ENCODE peak calls at places on chromosomes 11 and 22, in ten cellular contexts. One of them, this sample, is unnamed.

GRCh38 chr11:71452354-71453020 is 516 bp upstream of the NADSYN1 start:
- DNase-seq in cardiac muscle cell: peak
- DNase-seq in RWPE2: peak
- DNase-seq in testis: peak
- DNase-seq in GM12865: peak
- DNase-seq in heart right ventricle: peak
- DNase-seq in PC-3: peak
- DNase-seq in choroid plexus epithelial cell: peak
- DNase-seq in cardiac fibroblast: peak
- DNase-seq in suprapubic skin: peak
- DNase-seq in this sample: peak

GRCh38 chr11:114098927-114099326 is 39.4 kb downstream of the ZBTB16 start:
- DNase-seq in suprapubic skin: no peak
- DNase-seq in testis: no peak
- DNase-seq in cardiac fibroblast: no peak
- DNase-seq in choroid plexus epithelial cell: peak
- DNase-seq in RWPE2: no peak
- DNase-seq in cardiac muscle cell: no peak
- DNase-seq in GM12865: no peak
- DNase-seq in heart right ventricle: no peak
- DNase-seq in PC-3: no peak
- DNase-seq in this sample: no peak

GRCh38 chr11:45362636-45363035 is 76.5 kb upstream of the SYT13 start:
- DNase-seq in suprapubic skin: no peak
- DNase-seq in cardiac muscle cell: no peak
- DNase-seq in PC-3: no peak
- DNase-seq in GM12865: no peak
- DNase-seq in heart right ventricle: no peak
- DNase-seq in testis: no peak
- DNase-seq in RWPE2: no peak
- DNase-seq in cardiac fibroblast: no peak
- DNase-seq in choroid plexus epithelial cell: no peak
- DNase-seq in this sample: no peak

GRCh38 chr11:83971063-83971462 is 684.9 kb upstream of the CCDC90B start:
- DNase-seq in suprapubic skin: no peak
- DNase-seq in cardiac muscle cell: no peak
- DNase-seq in PC-3: no peak
- DNase-seq in RWPE2: no peak
- DNase-seq in GM12865: peak
- DNase-seq in heart right ventricle: no peak
- DNase-seq in choroid plexus epithelial cell: peak
- DNase-seq in testis: no peak
- DNase-seq in cardiac fibroblast: peak
- DNase-seq in this sample: no peak

GRCh38 chr11:75334976-75335375 is 16.5 kb downstream of the ARRB1 start:
- DNase-seq in suprapubic skin: no peak
- DNase-seq in testis: no peak
- DNase-seq in RWPE2: no peak
- DNase-seq in cardiac muscle cell: no peak
- DNase-seq in GM12865: no peak
- DNase-seq in cardiac fibroblast: no peak
- DNase-seq in heart right ventricle: no peak
- DNase-seq in PC-3: no peak
- DNase-seq in choroid plexus epithelial cell: peak
- DNase-seq in this sample: no peak

GRCh38 chr11:64071849-64072248 is 36.1 kb downstream of the FLRT1 start:
- DNase-seq in cardiac fibroblast: no peak
- DNase-seq in choroid plexus epithelial cell: no peak
- DNase-seq in cardiac muscle cell: no peak
- DNase-seq in GM12865: no peak
- DNase-seq in testis: no peak
- DNase-seq in suprapubic skin: no peak
- DNase-seq in PC-3: no peak
- DNase-seq in heart right ventricle: no peak
- DNase-seq in RWPE2: no peak
- DNase-seq in this sample: no peak

GRCh38 chr11:45247433-45247832 is 38.7 kb downstream of the SYT13 start:
- DNase-seq in GM12865: no peak
- DNase-seq in cardiac fibroblast: peak
- DNase-seq in PC-3: peak
- DNase-seq in cardiac muscle cell: no peak
- DNase-seq in heart right ventricle: no peak
- DNase-seq in testis: no peak
- DNase-seq in RWPE2: no peak
- DNase-seq in choroid plexus epithelial cell: no peak
- DNase-seq in suprapubic skin: no peak
- DNase-seq in this sample: no peak

GRCh38 chr22:26555478-26555877 is 34.5 kb downstream of the TPST2 start:
- DNase-seq in testis: no peak
- DNase-seq in GM12865: no peak
- DNase-seq in suprapubic skin: no peak
- DNase-seq in heart right ventricle: peak
- DNase-seq in PC-3: no peak
- DNase-seq in choroid plexus epithelial cell: no peak
- DNase-seq in cardiac fibroblast: no peak
- DNase-seq in RWPE2: no peak
- DNase-seq in cardiac muscle cell: no peak
- DNase-seq in this sample: no peak

GRCh38 chr11:74417379-74417804 is 19.2 kb upstream of the PGM2L1 start:
- DNase-seq in cardiac muscle cell: no peak
- DNase-seq in testis: no peak
- DNase-seq in suprapubic skin: no peak
- DNase-seq in GM12865: no peak
- DNase-seq in choroid plexus epithelial cell: peak
- DNase-seq in RWPE2: no peak
- DNase-seq in cardiac fibroblast: no peak
- DNase-seq in PC-3: peak
- DNase-seq in heart right ventricle: no peak
- DNase-seq in this sample: no peak

GRCh38 chr11:45927684-45928413 is 5.4 kb downstream of the LARGE2 start:
- DNase-seq in cardiac fibroblast: no peak
- DNase-seq in GM12865: no peak
- DNase-seq in PC-3: no peak
- DNase-seq in suprapubic skin: no peak
- DNase-seq in choroid plexus epithelial cell: no peak
- DNase-seq in RWPE2: peak
- DNase-seq in heart right ventricle: no peak
- DNase-seq in cardiac muscle cell: no peak
- DNase-seq in testis: no peak
- DNase-seq in this sample: no peak

GRCh38 chr11:47184711-47185304 is 1.4 kb downstream of the PACSIN3 start:
- DNase-seq in choroid plexus epithelial cell: no peak
- DNase-seq in testis: no peak
- DNase-seq in RWPE2: no peak
- DNase-seq in cardiac fibroblast: peak
- DNase-seq in GM12865: no peak
- DNase-seq in PC-3: no peak
- DNase-seq in heart right ventricle: peak
- DNase-seq in cardiac muscle cell: no peak
- DNase-seq in suprapubic skin: no peak
- DNase-seq in this sample: no peak

GRCh38 chr11:62394825-62395538 is 23.9 kb upstream of the SCGB1A1 start:
- DNase-seq in RWPE2: peak
- DNase-seq in GM12865: peak
- DNase-seq in suprapubic skin: peak
- DNase-seq in PC-3: peak
- DNase-seq in choroid plexus epithelial cell: peak
- DNase-seq in testis: peak
- DNase-seq in heart right ventricle: peak
- DNase-seq in cardiac fibroblast: peak
- DNase-seq in cardiac muscle cell: peak
- DNase-seq in this sample: peak

GRCh38 chr11:62392506-62392905 is 26.3 kb upstream of the SCGB1A1 start:
- DNase-seq in suprapubic skin: no peak
- DNase-seq in cardiac muscle cell: no peak
- DNase-seq in GM12865: no peak
- DNase-seq in choroid plexus epithelial cell: no peak
- DNase-seq in PC-3: no peak
- DNase-seq in heart right ventricle: no peak
- DNase-seq in RWPE2: no peak
- DNase-seq in testis: no peak
- DNase-seq in cardiac fibroblast: no peak
- DNase-seq in this sample: no peak

GRCh38 chr11:62391642-62392425 is 27.0 kb upstream of the SCGB1A1 start:
- DNase-seq in RWPE2: no peak
- DNase-seq in cardiac muscle cell: no peak
- DNase-seq in PC-3: no peak
- DNase-seq in GM12865: no peak
- DNase-seq in choroid plexus epithelial cell: no peak
- DNase-seq in cardiac fibroblast: no peak
- DNase-seq in testis: no peak
- DNase-seq in suprapubic skin: no peak
- DNase-seq in heart right ventricle: no peak
- DNase-seq in this sample: no peak

GRCh38 chr11:62393735-62394134 is 25.1 kb upstream of the SCGB1A1 start:
- DNase-seq in PC-3: no peak
- DNase-seq in cardiac muscle cell: no peak
- DNase-seq in heart right ventricle: no peak
- DNase-seq in testis: no peak
- DNase-seq in RWPE2: no peak
- DNase-seq in GM12865: no peak
- DNase-seq in choroid plexus epithelial cell: no peak
- DNase-seq in suprapubic skin: no peak
- DNase-seq in cardiac fibroblast: no peak
- DNase-seq in this sample: no peak

GRCh38 chr11:62392944-62393628 is 25.7 kb upstream of the SCGB1A1 start:
- DNase-seq in cardiac muscle cell: no peak
- DNase-seq in cardiac fibroblast: no peak
- DNase-seq in suprapubic skin: no peak
- DNase-seq in GM12865: peak
- DNase-seq in choroid plexus epithelial cell: no peak
- DNase-seq in testis: no peak
- DNase-seq in heart right ventricle: no peak
- DNase-seq in RWPE2: no peak
- DNase-seq in PC-3: peak
- DNase-seq in this sample: no peak
- TF ChIP-seq CTCF in cardiac muscle cell: no peak
- TF ChIP-seq CTCF in cardiac fibroblast: peak
- TF ChIP-seq CTCF in suprapubic skin: no peak
- TF ChIP-seq CTCF in GM12865: peak
- TF ChIP-seq CTCF in choroid plexus epithelial cell: peak
- TF ChIP-seq CTCF in testis: no peak
- TF ChIP-seq CTCF in heart right ventricle: no peak
- TF ChIP-seq CTCF in RWPE2: peak
- TF ChIP-seq CTCF in PC-3: peak
- TF ChIP-seq CTCF in this sample: peak

GRCh38 chr11:22341582-22341919 is 3.4 kb downstream of the SLC17A6 start:
- DNase-seq in RWPE2: peak
- DNase-seq in PC-3: no peak
- DNase-seq in suprapubic skin: no peak
- DNase-seq in cardiac fibroblast: no peak
- DNase-seq in choroid plexus epithelial cell: no peak
- DNase-seq in cardiac muscle cell: no peak
- DNase-seq in heart right ventricle: no peak
- DNase-seq in testis: no peak
- DNase-seq in GM12865: no peak
- DNase-seq in this sample: no peak

GRCh38 chr11:22340803-22341581 is 2.8 kb downstream of the SLC17A6 start:
- DNase-seq in GM12865: no peak
- DNase-seq in suprapubic skin: no peak
- DNase-seq in cardiac fibroblast: no peak
- DNase-seq in testis: no peak
- DNase-seq in heart right ventricle: no peak
- DNase-seq in RWPE2: no peak
- DNase-seq in choroid plexus epithelial cell: no peak
- DNase-seq in cardiac muscle cell: peak
- DNase-seq in PC-3: no peak
- DNase-seq in this sample: no peak

GRCh38 chr11:22337571-22338464 is at the start of gene SLC17A6:
- DNase-seq in suprapubic skin: no peak
- DNase-seq in PC-3: peak
- DNase-seq in testis: peak
- DNase-seq in GM12865: peak
- DNase-seq in cardiac muscle cell: peak
- DNase-seq in cardiac fibroblast: peak
- DNase-seq in choroid plexus epithelial cell: peak
- DNase-seq in heart right ventricle: no peak
- DNase-seq in RWPE2: no peak
- DNase-seq in this sample: no peak

GRCh38 chr11:22342599-22343138 is 4.5 kb downstream of the SLC17A6 start:
- DNase-seq in PC-3: no peak
- DNase-seq in cardiac fibroblast: no peak
- DNase-seq in choroid plexus epithelial cell: no peak
- DNase-seq in heart right ventricle: no peak
- DNase-seq in GM12865: no peak
- DNase-seq in cardiac muscle cell: no peak
- DNase-seq in RWPE2: no peak
- DNase-seq in suprapubic skin: no peak
- DNase-seq in testis: no peak
- DNase-seq in this sample: no peak

DNA sequence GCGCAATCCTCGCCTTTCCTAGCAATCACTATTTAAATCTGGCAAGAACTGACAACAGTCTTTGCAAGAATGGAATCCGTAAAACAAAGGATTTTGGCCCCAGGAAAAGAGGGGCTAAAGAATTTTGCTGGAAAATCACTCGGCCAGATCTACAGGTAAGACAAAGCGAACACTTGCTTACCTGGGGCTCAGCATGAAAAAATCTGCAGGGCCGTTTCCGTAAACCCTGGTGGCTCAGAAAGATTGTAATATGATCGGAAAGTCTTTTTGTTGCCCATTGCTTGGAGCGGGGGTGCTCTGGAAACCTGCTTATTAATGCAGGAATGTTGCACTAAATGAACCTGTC is 257 bp downstream of the SLC17A6 start:
- DNase-seq in choroid plexus epithelial cell: no peak
- DNase-seq in cardiac fibroblast: no peak
- DNase-seq in testis: no peak
- DNase-seq in heart right ventricle: no peak
- DNase-seq in cardiac muscle cell: no peak
- DNase-seq in GM12865: no peak
- DNase-seq in PC-3: no peak
- DNase-seq in RWPE2: no peak
- DNase-seq in suprapubic skin: no peak
- DNase-seq in this sample: no peak
- H3K4me3 ChIP-seq in choroid plexus epithelial cell: no peak
- H3K4me3 ChIP-seq in cardiac fibroblast: no peak
- H3K4me3 ChIP-seq in testis: no peak
- H3K4me3 ChIP-seq in heart right ventricle: no peak
- H3K4me3 ChIP-seq in cardiac muscle cell: no peak
- H3K4me3 ChIP-seq in GM12865: no peak
- H3K4me3 ChIP-seq in PC-3: no peak
- H3K4me3 ChIP-seq in RWPE2: no peak
- H3K4me3 ChIP-seq in suprapubic skin: no peak
- H3K4me3 ChIP-seq in this sample: no peak

GRCh38 chr11:69903206-69903605 is 84.0 kb upstream of the FGF3 start:
- DNase-seq in RWPE2: no peak
- DNase-seq in cardiac muscle cell: no peak
- DNase-seq in choroid plexus epithelial cell: no peak
- DNase-seq in testis: no peak
- DNase-seq in heart right ventricle: no peak
- DNase-seq in suprapubic skin: no peak
- DNase-seq in PC-3: no peak
- DNase-seq in GM12865: no peak
- DNase-seq in cardiac fibroblast: no peak
- DNase-seq in this sample: no peak
- TF ChIP-seq CTCF in RWPE2: no peak
- TF ChIP-seq CTCF in cardiac muscle cell: no peak
- TF ChIP-seq CTCF in choroid plexus epithelial cell: no peak
- TF ChIP-seq CTCF in testis: no peak
- TF ChIP-seq CTCF in heart right ventricle: no peak
- TF ChIP-seq CTCF in suprapubic skin: no peak
- TF ChIP-seq CTCF in PC-3: no peak
- TF ChIP-seq CTCF in GM12865: no peak
- TF ChIP-seq CTCF in cardiac fibroblast: no peak
- TF ChIP-seq CTCF in this sample: no peak

GRCh38 chr11:121236115-121237001 is 56.2 kb upstream of the SC5D start:
- DNase-seq in RWPE2: no peak
- DNase-seq in GM12865: peak
- DNase-seq in choroid plexus epithelial cell: peak
- DNase-seq in suprapubic skin: no peak
- DNase-seq in cardiac muscle cell: peak
- DNase-seq in cardiac fibroblast: peak
- DNase-seq in PC-3: no peak
- DNase-seq in heart right ventricle: no peak
- DNase-seq in testis: no peak
- DNase-seq in this sample: peak
- H3K4me3 ChIP-seq in RWPE2: no peak
- H3K4me3 ChIP-seq in GM12865: peak
- H3K4me3 ChIP-seq in choroid plexus epithelial cell: peak
- H3K4me3 ChIP-seq in suprapubic skin: no peak
- H3K4me3 ChIP-seq in cardiac muscle cell: no peak
- H3K4me3 ChIP-seq in cardiac fibroblast: no peak
- H3K4me3 ChIP-seq in PC-3: no peak
- H3K4me3 ChIP-seq in heart right ventricle: no peak
- H3K4me3 ChIP-seq in testis: no peak
- H3K4me3 ChIP-seq in this sample: peak

This sample was measured in GM12864.